ENCODE peak calls at places on chromosome 6, in eight cellular contexts. One of them, this sample, is unnamed.
A peak's percentile ranks its signal among the peaks of the same experiment; 100 is the strongest.

GRCh38 chr6:30610065-30610464 is 7.0 kb downstream of the PPP1R10 start:
- DNase-seq in stimulated activated CD8-positive, alpha-beta memory T cell treated with anti-CD3 and anti-CD28 coated beads, Interleukin-12 subunit alpha, Interleukin-12 subunit beta, amount 100 ng/mL, for 4 hours: no peak
- DNase-seq in kidney glomerular epithelial cell: no peak
- DNase-seq in NCI-H774: no peak
- DNase-seq in GM13977: no peak
- DNase-seq in activated CD8-positive, alpha-beta T cell treated with anti-CD3 and anti-CD28 coated beads for 36 hours: no peak
- DNase-seq in CD4-positive, CD25-positive, alpha-beta regulatory T cell: no peak
- DNase-seq in IMR-90: no peak
- DNase-seq in this sample: no peak

GRCh38 chr6:122770835-122771601 is 8.5 kb upstream of the FABP7 start:
- DNase-seq in CD4-positive, CD25-positive, alpha-beta regulatory T cell: no peak
- DNase-seq in IMR-90: no peak
- DNase-seq in stimulated activated CD8-positive, alpha-beta memory T cell treated with anti-CD3 and anti-CD28 coated beads, Interleukin-12 subunit alpha, Interleukin-12 subunit beta, amount 100 ng/mL, for 4 hours: no peak
- DNase-seq in kidney glomerular epithelial cell: no peak
- DNase-seq in activated CD8-positive, alpha-beta T cell treated with anti-CD3 and anti-CD28 coated beads for 36 hours: no peak
- DNase-seq in GM13977: no peak
- DNase-seq in NCI-H774: no peak
- DNase-seq in this sample: no peak

GRCh38 chr6:42911171-42912021 is 4.5 kb upstream of the PTCRA start:
- DNase-seq in GM13977: no peak
- DNase-seq in CD4-positive, CD25-positive, alpha-beta regulatory T cell: no peak
- DNase-seq in NCI-H774: no peak
- DNase-seq in IMR-90: no peak
- DNase-seq in activated CD8-positive, alpha-beta T cell treated with anti-CD3 and anti-CD28 coated beads for 36 hours: no peak
- DNase-seq in stimulated activated CD8-positive, alpha-beta memory T cell treated with anti-CD3 and anti-CD28 coated beads, Interleukin-12 subunit alpha, Interleukin-12 subunit beta, amount 100 ng/mL, for 4 hours: no peak
- DNase-seq in kidney glomerular epithelial cell: no peak
- DNase-seq in this sample: no peak

GRCh38 chr6:158879180-158879579 is 60.0 kb upstream of the EZR start:
- DNase-seq in CD4-positive, CD25-positive, alpha-beta regulatory T cell: no peak
- DNase-seq in activated CD8-positive, alpha-beta T cell treated with anti-CD3 and anti-CD28 coated beads for 36 hours: peak; percentile 83
- DNase-seq in kidney glomerular epithelial cell: no peak
- DNase-seq in GM13977: no peak
- DNase-seq in IMR-90: no peak
- DNase-seq in NCI-H774: no peak
- DNase-seq in stimulated activated CD8-positive, alpha-beta memory T cell treated with anti-CD3 and anti-CD28 coated beads, Interleukin-12 subunit alpha, Interleukin-12 subunit beta, amount 100 ng/mL, for 4 hours: no peak
- DNase-seq in this sample: no peak

GRCh38 chr6:14743465-14744211 is 502.2 kb upstream of the JARID2 start:
- DNase-seq in CD4-positive, CD25-positive, alpha-beta regulatory T cell: no peak
- DNase-seq in GM13977: no peak
- DNase-seq in stimulated activated CD8-positive, alpha-beta memory T cell treated with anti-CD3 and anti-CD28 coated beads, Interleukin-12 subunit alpha, Interleukin-12 subunit beta, amount 100 ng/mL, for 4 hours: peak; percentile 67
- DNase-seq in IMR-90: peak; percentile 100
- DNase-seq in activated CD8-positive, alpha-beta T cell treated with anti-CD3 and anti-CD28 coated beads for 36 hours: peak; percentile 91
- DNase-seq in kidney glomerular epithelial cell: peak; percentile 96
- DNase-seq in NCI-H774: no peak
- DNase-seq in this sample: peak; percentile 26

GRCh38 chr6:158409451-158409850 is 97.2 kb downstream of the TULP4 start:
- DNase-seq in NCI-H774: no peak
- DNase-seq in IMR-90: peak; percentile 75
- DNase-seq in GM13977: no peak
- DNase-seq in CD4-positive, CD25-positive, alpha-beta regulatory T cell: no peak
- DNase-seq in kidney glomerular epithelial cell: no peak
- DNase-seq in stimulated activated CD8-positive, alpha-beta memory T cell treated with anti-CD3 and anti-CD28 coated beads, Interleukin-12 subunit alpha, Interleukin-12 subunit beta, amount 100 ng/mL, for 4 hours: no peak
- DNase-seq in activated CD8-positive, alpha-beta T cell treated with anti-CD3 and anti-CD28 coated beads for 36 hours: no peak
- DNase-seq in this sample: no peak

GRCh38 chr6:113979930-113980329 is 9.0 kb upstream of the HDAC2 start:
- DNase-seq in stimulated activated CD8-positive, alpha-beta memory T cell treated with anti-CD3 and anti-CD28 coated beads, Interleukin-12 subunit alpha, Interleukin-12 subunit beta, amount 100 ng/mL, for 4 hours: no peak
- DNase-seq in CD4-positive, CD25-positive, alpha-beta regulatory T cell: no peak
- DNase-seq in NCI-H774: no peak
- DNase-seq in GM13977: peak; percentile 23
- DNase-seq in kidney glomerular epithelial cell: no peak
- DNase-seq in activated CD8-positive, alpha-beta T cell treated with anti-CD3 and anti-CD28 coated beads for 36 hours: no peak
- DNase-seq in IMR-90: no peak
- DNase-seq in this sample: no peak

GRCh38 chr6:114007451-114007953 is 36.6 kb upstream of the HDAC2 start:
- DNase-seq in CD4-positive, CD25-positive, alpha-beta regulatory T cell: no peak
- DNase-seq in IMR-90: no peak
- DNase-seq in kidney glomerular epithelial cell: peak; percentile 8
- DNase-seq in activated CD8-positive, alpha-beta T cell treated with anti-CD3 and anti-CD28 coated beads for 36 hours: peak; percentile 24
- DNase-seq in stimulated activated CD8-positive, alpha-beta memory T cell treated with anti-CD3 and anti-CD28 coated beads, Interleukin-12 subunit alpha, Interleukin-12 subunit beta, amount 100 ng/mL, for 4 hours: no peak
- DNase-seq in NCI-H774: no peak
- DNase-seq in GM13977: no peak
- DNase-seq in this sample: peak; percentile 40

GRCh38 chr6:75748743-75749538 is at the start of gene MYO6:
- DNase-seq in IMR-90: peak; percentile 47
- DNase-seq in activated CD8-positive, alpha-beta T cell treated with anti-CD3 and anti-CD28 coated beads for 36 hours: peak; percentile 25
- DNase-seq in kidney glomerular epithelial cell: peak; percentile 61
- DNase-seq in NCI-H774: peak; percentile 81
- DNase-seq in GM13977: peak; percentile 86
- DNase-seq in stimulated activated CD8-positive, alpha-beta memory T cell treated with anti-CD3 and anti-CD28 coated beads, Interleukin-12 subunit alpha, Interleukin-12 subunit beta, amount 100 ng/mL, for 4 hours: peak; percentile 20
- DNase-seq in CD4-positive, CD25-positive, alpha-beta regulatory T cell: peak; percentile 3
- DNase-seq in this sample: peak; percentile 39

GRCh38 chr6:3231213-3232016 is 4.0 kb upstream of the TUBB2B start:
- DNase-seq in NCI-H774: peak; percentile 74
- DNase-seq in CD4-positive, CD25-positive, alpha-beta regulatory T cell: no peak
- DNase-seq in activated CD8-positive, alpha-beta T cell treated with anti-CD3 and anti-CD28 coated beads for 36 hours: no peak
- DNase-seq in IMR-90: peak; percentile 74
- DNase-seq in stimulated activated CD8-positive, alpha-beta memory T cell treated with anti-CD3 and anti-CD28 coated beads, Interleukin-12 subunit alpha, Interleukin-12 subunit beta, amount 100 ng/mL, for 4 hours: no peak
- DNase-seq in kidney glomerular epithelial cell: peak; percentile 88
- DNase-seq in GM13977: no peak
- DNase-seq in this sample: no peak

GRCh38 chr6:157761331-157761921 is 61.6 kb upstream of the SNX9 start:
- DNase-seq in activated CD8-positive, alpha-beta T cell treated with anti-CD3 and anti-CD28 coated beads for 36 hours: peak; percentile 78
- DNase-seq in kidney glomerular epithelial cell: peak; percentile 59
- DNase-seq in CD4-positive, CD25-positive, alpha-beta regulatory T cell: peak; percentile 36
- DNase-seq in GM13977: peak; percentile 39
- DNase-seq in stimulated activated CD8-positive, alpha-beta memory T cell treated with anti-CD3 and anti-CD28 coated beads, Interleukin-12 subunit alpha, Interleukin-12 subunit beta, amount 100 ng/mL, for 4 hours: no peak
- DNase-seq in IMR-90: peak; percentile 76
- DNase-seq in NCI-H774: no peak
- DNase-seq in this sample: peak; percentile 73

GRCh38 chr6:108716801-108717791 is 131.1 kb upstream of the ARMC2 start:
- DNase-seq in NCI-H774: no peak
- DNase-seq in CD4-positive, CD25-positive, alpha-beta regulatory T cell: no peak
- DNase-seq in IMR-90: no peak
- DNase-seq in stimulated activated CD8-positive, alpha-beta memory T cell treated with anti-CD3 and anti-CD28 coated beads, Interleukin-12 subunit alpha, Interleukin-12 subunit beta, amount 100 ng/mL, for 4 hours: no peak
- DNase-seq in GM13977: no peak
- DNase-seq in kidney glomerular epithelial cell: no peak
- DNase-seq in activated CD8-positive, alpha-beta T cell treated with anti-CD3 and anti-CD28 coated beads for 36 hours: no peak
- DNase-seq in this sample: no peak

GRCh38 chr6:110933913-110934312 is 24.6 kb upstream of the GTF3C6 start:
- DNase-seq in kidney glomerular epithelial cell: no peak
- DNase-seq in activated CD8-positive, alpha-beta T cell treated with anti-CD3 and anti-CD28 coated beads for 36 hours: no peak
- DNase-seq in IMR-90: no peak
- DNase-seq in NCI-H774: no peak
- DNase-seq in stimulated activated CD8-positive, alpha-beta memory T cell treated with anti-CD3 and anti-CD28 coated beads, Interleukin-12 subunit alpha, Interleukin-12 subunit beta, amount 100 ng/mL, for 4 hours: no peak
- DNase-seq in GM13977: no peak
- DNase-seq in CD4-positive, CD25-positive, alpha-beta regulatory T cell: no peak
- DNase-seq in this sample: no peak